ENCODE peak calls at places on chromosomes 6 and 20, in six cellular contexts. O is psoas muscle; X is CD8-positive, alpha-beta T cell; H is testis; I is H9; S is BE2C. W is an unnamed sample.

GRCh38 chr6:142568857-142569597 is 267.2 kb downstream of the ADGRG6 start:
- DNase-seq in O (no peak), X (no peak), H (no peak), I (no peak), S (no peak), W (no peak)

GRCh38 chr6:158095671-158096070 is 72.4 kb downstream of the SERAC1 start:
- DNase-seq in O (no peak), X (no peak), H (no peak), I (no peak), S (no peak), W (no peak)

GRCh38 chr6:17585766-17586502 is 14.2 kb upstream of the FAM8A1 start:
- DNase-seq in O (no peak), X (no peak), H (no peak), I (peak; percentile 68), S (no peak), W (no peak)

GRCh38 chr20:63094767-63095499 is 88.2 kb upstream of the BHLHE23 start:
- DNase-seq in O (peak; percentile 30), X (no peak), H (peak; percentile 3), I (peak; percentile 17), S (peak; percentile 3), W (peak; percentile 2)

GRCh38 chr6:135183532-135184440 is 2.7 kb downstream of the MYB start:
- DNase-seq in O (peak; percentile 47), X (peak; percentile 75), H (peak; percentile 49), I (peak; percentile 85), S (peak; percentile 33), W (peak; percentile 48)

GRCh38 chr6:71707059-71707458 is 179.3 kb upstream of the RIMS1 start:
- DNase-seq in O (no peak), X (no peak), H (no peak), I (no peak), S (no peak), W (no peak)

GRCh38 chr6:54681987-54682386 is 164.6 kb upstream of the FAM83B start:
- DNase-seq in O (no peak), X (no peak), H (no peak), I (no peak), S (no peak), W (no peak)

GRCh38 chr6:129685640-129686031 is 24.3 kb downstream of the ARHGAP18 start:
- DNase-seq in O (no peak), X (no peak), H (no peak), I (no peak), S (no peak), W (no peak)

GRCh38 chr20:10609276-10609675 is 64.5 kb downstream of the JAG1 start:
- DNase-seq in O (peak; percentile 60), X (no peak), H (peak; percentile 71), I (no peak), S (no peak), W (no peak)

GRCh38 chr20:29741894-29742698 is 1515.4 kb upstream of the DEFB115 start:
- DNase-seq in O (peak; percentile 36), X (no peak), H (no peak), I (no peak), S (no peak), W (no peak)
- H3K9me3 ChIP-seq in O (peaks cover 13% of the 10 kb centered on the region), X (no peaks in the 10 kb centered on the region), H (no peaks in the 10 kb centered on the region), I (peaks cover 28% of the 10 kb centered on the region), S (no peaks in the 10 kb centered on the region), W (no peaks in the 10 kb centered on the region)

GRCh38 chr6:76166874-76167273 is 94.4 kb upstream of the IMPG1 start:
- DNase-seq in O (no peak), X (no peak), H (no peak), I (no peak), S (no peak), W (no peak)

GRCh38 chr6:76166297-76166696 is 93.8 kb upstream of the IMPG1 start:
- DNase-seq in O (no peak), X (no peak), H (no peak), I (no peak), S (no peak), W (no peak)

GRCh38 chr6:76162811-76163210 is 90.3 kb upstream of the IMPG1 start:
- DNase-seq in O (no peak), X (no peak), H (no peak), I (no peak), S (no peak), W (no peak)

DNA sequence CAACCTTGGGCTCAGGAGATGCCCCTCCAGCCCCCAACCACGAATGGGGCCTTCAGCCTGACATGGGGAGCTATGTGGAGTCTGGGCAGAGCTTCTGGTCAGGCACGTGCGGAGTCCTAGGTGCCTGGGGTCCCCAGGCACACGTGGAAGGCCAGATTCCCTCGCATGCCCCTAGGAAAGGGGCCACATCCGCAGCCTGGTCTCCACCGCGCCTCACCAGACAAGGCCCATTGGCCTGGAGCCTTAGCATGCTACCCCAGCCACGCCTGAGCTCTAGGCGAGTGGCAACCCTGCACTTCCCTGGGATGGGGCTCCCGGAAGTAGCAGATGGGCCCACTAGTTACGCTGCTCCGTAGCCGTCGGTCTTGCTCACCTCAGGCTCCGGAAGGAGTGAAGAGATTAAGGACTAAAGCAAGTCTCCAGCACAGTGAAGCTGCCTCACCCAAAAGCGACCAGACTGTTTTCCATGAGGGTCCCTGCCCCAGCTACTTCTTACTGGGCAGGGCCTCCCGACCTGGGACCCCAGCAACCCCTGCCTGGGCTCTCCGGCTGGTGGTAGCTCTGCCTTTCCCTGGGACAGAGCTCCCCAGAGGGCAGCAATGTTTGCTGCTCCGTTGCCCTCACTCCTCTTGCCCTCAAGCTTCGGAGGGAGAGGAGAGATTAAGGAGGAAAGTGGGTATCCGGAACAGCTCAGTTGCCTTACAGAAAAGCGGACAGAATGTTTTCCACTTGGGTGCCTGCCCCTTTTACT is 93.2 kb upstream of the IMPG1 start:
- DNase-seq in O (no peak), X (no peak), H (no peak), I (no peak), S (no peak), W (no peak)
- H3K9me3 ChIP-seq in O (no peaks in the 10 kb centered on the region), X (no peaks in the 10 kb centered on the region), H (no peaks in the 10 kb centered on the region), I (no peaks in the 10 kb centered on the region), S (no peaks in the 10 kb centered on the region), W (no peaks in the 10 kb centered on the region)

DNA sequence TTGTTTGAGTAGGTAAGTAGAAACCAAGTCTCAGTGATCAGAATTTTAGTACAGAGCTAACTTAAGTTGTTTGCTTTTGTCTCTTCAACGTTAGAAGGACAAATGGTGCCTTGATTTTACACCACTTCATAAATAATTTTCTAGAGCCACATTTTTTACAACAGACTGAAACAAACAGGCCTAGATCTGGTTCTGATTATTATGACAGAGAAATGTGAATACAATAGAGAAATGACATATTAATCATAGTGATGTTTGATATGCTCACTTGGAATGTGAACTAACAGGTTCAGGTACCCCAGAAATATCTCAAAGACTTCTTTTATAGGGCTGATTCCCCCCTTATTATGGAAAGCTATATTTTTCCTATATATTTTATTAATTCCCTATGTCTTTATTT is 760.6 kb downstream of the KIF16B start:
- DNase-seq in O (no peak), X (no peak), H (no peak), I (no peak), S (no peak), W (no peak)
- H3K9me3 ChIP-seq in O (no peaks in the 10 kb centered on the region), X (no peaks in the 10 kb centered on the region), H (no peaks in the 10 kb centered on the region), I (no peaks in the 10 kb centered on the region), S (no peaks in the 10 kb centered on the region), W (no peaks in the 10 kb centered on the region)

GRCh38 chr20:41196653-41197225 is 59.4 kb downstream of the PLCG1 start:
- DNase-seq in O (no peak), X (no peak), H (no peak), I (no peak), S (no peak), W (no peak)
- H3K9me3 ChIP-seq in O (peaks cover 20% of the 10 kb centered on the region), X (no peaks in the 10 kb centered on the region), H (no peaks in the 10 kb centered on the region), I (no peaks in the 10 kb centered on the region), S (no peaks in the 10 kb centered on the region), W (peaks cover 4% of the 10 kb centered on the region)

DNA sequence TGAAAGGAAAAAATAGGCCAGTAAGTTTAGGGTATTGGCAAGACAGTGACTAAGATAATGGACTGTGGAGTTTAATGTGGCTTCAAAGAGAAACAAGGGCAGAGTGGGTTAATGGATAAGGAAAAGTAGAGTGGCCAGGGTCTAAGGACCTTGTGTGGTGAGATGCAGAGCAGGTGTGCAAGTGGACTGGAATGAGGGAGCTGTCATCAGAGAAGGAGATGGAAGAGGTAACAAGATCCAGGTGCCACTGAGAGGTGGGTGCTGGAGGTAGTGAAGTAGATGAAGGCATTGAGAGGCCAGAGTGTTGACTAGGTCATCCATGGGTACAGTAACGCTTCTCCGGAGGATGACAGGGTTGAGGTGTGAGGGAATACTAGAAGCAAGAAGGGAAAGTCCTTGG is 136.1 kb downstream of the QRSL1 start:
- DNase-seq in O (no peak), X (no peak), H (no peak), I (no peak), S (no peak), W (no peak)
- H3K9me3 ChIP-seq in O (peaks cover 4% of the 10 kb centered on the region), X (no peaks in the 10 kb centered on the region), H (no peaks in the 10 kb centered on the region), I (peaks cover 4% of the 10 kb centered on the region), S (peaks cover 3% of the 10 kb centered on the region), W (peaks cover 2% of the 10 kb centered on the region)

GRCh38 chr6:7825986-7826385 is 84.6 kb downstream of the TXNDC5 start:
- DNase-seq in O (no peak), X (no peak), H (no peak), I (no peak), S (no peak), W (no peak)
- H3K9me3 ChIP-seq in O (no peaks in the 10 kb centered on the region), X (no peaks in the 10 kb centered on the region), H (no peaks in the 10 kb centered on the region), I (no peaks in the 10 kb centered on the region), S (no peaks in the 10 kb centered on the region), W (no peaks in the 10 kb centered on the region)

W was measured in T-helper 17 cell.